ENCODE peak calls at places on chromosome 15, in six cellular contexts. N is adrenal gland, W is tibial artery, Q is uterus, B is Peyer's patch, T is body of pancreas. F is an unnamed sample.

GRCh38 chr15:64284037-64284436 is 71.9 kb downstream of the CSNK1G1 start:
- DNase-seq in N (no peak), W (no peak), Q (no peak), B (no peak), T (no peak), F (no peak)

GRCh38 chr15:88242586-88242985 is 14.0 kb downstream of the NTRK3 start:
- DNase-seq in N (no peak), W (no peak), Q (no peak), B (no peak), T (no peak), F (no peak)

GRCh38 chr15:66780172-66780972 is 78.3 kb downstream of the SMAD6 start:
- DNase-seq in N (no peak), W (peak; percentile 77), Q (peak; percentile 54), B (peak; percentile 60), T (no peak), F (no peak)

GRCh38 chr15:59169337-59169736 is 37.3 kb upstream of the LDHAL6B start:
- DNase-seq in N (no peak), W (no peak), Q (no peak), B (no peak), T (no peak), F (no peak)

GRCh38 chr15:41416742-41417417 is at the start of gene RTF1:
- DNase-seq in N (peak; percentile 91), W (peak; percentile 97), Q (peak; percentile 93), B (peak; percentile 98), T (peak; percentile 97), F (peak; percentile 94)

GRCh38 chr15:74403590-74403919 is 30.2 kb downstream of the SEMA7A start:
- DNase-seq in N (no peak), W (no peak), Q (no peak), B (peak; percentile 57), T (no peak), F (no peak)

GRCh38 chr15:34889486-34889885 is 80.1 kb downstream of the AQR start:
- DNase-seq in N (no peak), W (no peak), Q (no peak), B (no peak), T (no peak), F (no peak)

GRCh38 chr15:79089331-79089889 is 1.2 kb downstream of the RASGRF1 start:
- DNase-seq in N (no peak), W (no peak), Q (no peak), B (peak; percentile 35), T (no peak), F (no peak)

GRCh38 chr15:62450061-62450460 is 285.0 kb upstream of the C2CD4B start:
- DNase-seq in N (no peak), W (no peak), Q (no peak), B (no peak), T (no peak), F (no peak)

GRCh38 chr15:65881766-65882434 is 12.6 kb downstream of the RAB11A start:
- DNase-seq in N (no peak), W (no peak), Q (no peak), B (no peak), T (no peak), F (no peak)

GRCh38 chr15:37837276-37837675 is 97.2 kb upstream of the TMCO5A start:
- DNase-seq in N (no peak), W (no peak), Q (no peak), B (no peak), T (no peak), F (no peak)

GRCh38 chr15:89553632-89554031 is 21.6 kb upstream of the TICRR start:
- DNase-seq in N (no peak), W (no peak), Q (no peak), B (no peak), T (no peak), F (no peak)

GRCh38 chr15:74424901-74425528 is 8.7 kb downstream of the SEMA7A start:
- DNase-seq in N (no peak), W (no peak), Q (no peak), B (no peak), T (no peak), F (no peak)

GRCh38 chr15:95326689-95327525 is 1003.6 kb upstream of the NR2F2 start:
- DNase-seq in N (no peak), W (peak; percentile 85), Q (peak; percentile 45), B (no peak), T (no peak), F (no peak)

GRCh38 chr15:41936649-41937567 is 35.4 kb downstream of the EHD4 start:
- DNase-seq in N (no peak), W (no peak), Q (peak; percentile 65), B (peak; percentile 82), T (no peak), F (no peak)

GRCh38 chr15:70083946-70084345 is 13.8 kb downstream of the TLE3 start:
- DNase-seq in N (no peak), W (no peak), Q (no peak), B (no peak), T (no peak), F (no peak)

GRCh38 chr15:56327721-56328502 is 37.3 kb upstream of the TEX9 start:
- DNase-seq in N (no peak), W (no peak), Q (no peak), B (no peak), T (no peak), F (no peak)

GRCh38 chr15:65732698-65733097 is 59.4 kb downstream of the DENND4A start:
- DNase-seq in N (no peak), W (no peak), Q (no peak), B (no peak), T (no peak), F (no peak)

GRCh38 chr15:76994496-76994895 is 430 bp upstream of the PSTPIP1 start:
- DNase-seq in N (no peak), W (no peak), Q (no peak), B (peak; percentile 37), T (no peak), F (no peak)

GRCh38 chr15:79308874-79309273 is 2.0 kb upstream of the TMED3 start:
- DNase-seq in N (no peak), W (no peak), Q (no peak), B (no peak), T (no peak), F (no peak)

GRCh38 chr15:48481802-48482201 is 150.6 kb downstream of the DUT start:
- DNase-seq in N (no peak), W (no peak), Q (no peak), B (no peak), T (no peak), F (no peak)

GRCh38 chr15:48475600-48476395 is 144.6 kb downstream of the DUT start:
- DNase-seq in N (no peak), W (no peak), Q (no peak), B (no peak), T (no peak), F (peak; percentile 42)

GRCh38 chr15:48479751-48480150 is 148.5 kb downstream of the DUT start:
- DNase-seq in N (no peak), W (no peak), Q (no peak), B (no peak), T (no peak), F (no peak)

GRCh38 chr15:48477795-48478360 is 146.6 kb downstream of the DUT start:
- DNase-seq in N (no peak), W (no peak), Q (no peak), B (no peak), T (no peak), F (no peak)

DNA sequence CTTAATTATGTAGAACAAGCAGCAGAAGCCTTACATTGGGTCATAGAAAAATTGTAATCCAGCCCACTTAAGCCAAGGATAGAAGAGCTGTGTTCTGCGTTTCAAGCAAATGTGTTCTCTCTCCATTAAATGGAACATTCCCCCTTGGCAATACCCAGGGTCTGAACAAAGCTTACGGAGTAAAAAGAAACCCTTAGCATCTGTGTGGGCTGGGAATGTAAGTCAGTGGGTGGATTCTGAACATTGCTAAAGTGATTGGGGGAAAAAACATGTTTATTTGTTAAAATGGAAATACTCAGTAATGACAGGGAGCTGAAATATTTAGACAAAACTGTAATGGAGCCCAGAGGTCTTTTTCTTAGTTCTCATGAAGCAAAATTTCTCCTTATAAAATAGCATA is 147.4 kb downstream of the DUT start:
- DNase-seq in N (no peak), W (no peak), Q (no peak), B (no peak), T (no peak), F (no peak)
- H3K27ac ChIP-seq in N (no peak overlapping the region), W (no peak overlapping the region), Q (peak overlapping the region; percentile 5), B (no peak overlapping the region), T (no peak overlapping the region), F (no peak overlapping the region)

DNA sequence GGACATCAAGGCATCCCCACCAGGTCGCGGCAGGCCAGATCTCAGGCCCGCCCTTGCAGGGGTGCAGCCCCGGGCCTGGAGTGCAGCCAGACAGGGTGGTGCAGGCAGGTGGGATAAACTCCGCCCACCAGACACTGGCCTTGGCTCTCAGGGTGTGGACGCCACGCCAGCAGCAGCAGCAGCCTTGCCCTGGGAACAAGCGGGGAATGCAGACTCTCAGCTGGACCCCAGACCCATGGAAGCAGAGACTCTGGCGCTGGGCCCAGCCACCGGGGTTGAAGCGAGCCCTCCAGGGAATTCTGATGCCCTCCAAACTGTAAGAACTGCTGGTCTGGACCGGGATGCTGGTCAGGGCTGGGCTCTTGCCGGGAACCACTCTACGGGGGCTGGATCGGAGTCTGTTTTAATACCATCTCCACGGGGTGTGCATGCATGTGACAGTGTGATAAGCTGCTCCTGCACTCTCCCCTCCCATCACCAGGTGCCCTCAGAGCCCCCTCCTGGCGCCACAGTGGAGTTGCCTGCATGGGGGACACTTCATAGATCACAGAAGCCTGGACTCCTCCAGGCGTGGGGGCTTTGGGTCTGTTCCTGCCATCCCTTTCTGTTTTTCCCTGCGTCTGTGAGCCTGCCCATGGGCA is 142.7 kb downstream of the NSMCE3 start:
- DNase-seq in N (no peak), W (no peak), Q (no peak), B (no peak), T (no peak), F (no peak)
- TF ChIP-seq CTCF in N (no peak), W (no peak), Q (no peak), B (no peak), T (no peak), F (no peak)

DNA sequence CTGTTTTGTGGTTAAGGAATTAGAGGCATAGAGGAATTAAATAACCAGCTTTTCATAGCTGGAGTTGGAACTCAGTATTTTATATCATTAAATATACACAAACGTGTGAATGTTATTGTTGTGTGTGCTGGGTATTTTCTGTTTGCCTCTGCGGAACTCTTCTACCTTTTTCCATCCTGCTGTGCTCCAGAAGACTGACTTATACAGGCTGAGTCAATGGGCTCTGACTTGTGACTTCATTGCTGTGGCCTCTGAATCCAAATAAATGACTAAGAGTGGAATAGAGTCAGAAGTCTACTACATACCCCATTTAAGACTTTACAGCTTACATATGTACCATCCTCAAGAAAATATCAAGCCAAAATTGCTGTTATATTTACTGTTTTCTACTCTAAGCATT is 17.6 kb downstream of the ARIH1 start:
- DNase-seq in N (no peak), W (no peak), Q (no peak), B (no peak), T (no peak), F (no peak)
- H3K4me1 ChIP-seq in N (peaks cover 80% of the 10 kb centered on the region), W (peaks cover 59% of the 10 kb centered on the region), Q (no peaks in the 10 kb centered on the region), B (no peaks in the 10 kb centered on the region), T (peaks cover 73% of the 10 kb centered on the region), F (peaks cover 17% of the 10 kb centered on the region)

DNA sequence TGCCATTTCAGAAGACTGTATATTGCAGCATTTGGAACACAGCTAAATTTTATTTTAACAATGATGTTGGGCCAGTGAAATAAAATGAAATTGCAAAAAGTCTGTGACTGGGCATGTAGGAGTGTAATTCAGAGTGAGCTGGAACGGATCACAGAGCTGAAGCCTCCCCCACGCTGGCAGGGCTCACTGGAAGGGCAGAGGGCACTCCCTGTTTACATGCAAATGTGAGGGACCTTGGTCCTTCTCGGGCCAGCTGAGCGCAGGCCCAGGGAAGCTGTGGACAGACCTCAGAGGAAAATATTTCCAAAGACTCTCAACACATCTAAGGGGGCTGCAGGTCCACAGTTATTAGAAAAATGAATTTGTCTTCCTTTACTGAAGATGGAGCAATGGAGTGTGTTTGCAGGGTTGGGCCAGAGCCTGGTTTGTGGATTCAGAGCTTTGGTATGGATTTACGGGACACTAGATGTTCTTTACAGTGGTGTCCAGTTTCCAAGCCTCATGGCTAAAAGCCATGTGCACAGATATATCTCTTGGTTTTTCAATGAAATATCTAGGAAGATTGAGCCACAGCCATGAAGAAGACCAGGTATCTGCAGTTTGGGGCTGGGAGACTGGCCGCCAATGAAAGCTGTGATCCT is 32.0 kb downstream of the TRPM1 start:
- DNase-seq in N (no peak), W (no peak), Q (peak; percentile 39), B (no peak), T (no peak), F (peak; percentile 53)
- H3K27ac ChIP-seq in N (no peak overlapping the region), W (no peak overlapping the region), Q (peak overlapping the region; percentile 13), B (no peak overlapping the region), T (no peak overlapping the region), F (peak overlapping the region; percentile 50)